ENCODE peak calls at places on chromosomes 7 and 10, in ten cellular contexts. V, N, O, K, E, C, M, D, R and W are unnamed samples.

GRCh38 chr10:88989824-88990527 is 622 bp upstream of the FAS start:
- DNase-seq in V (peak; percentile 82), N (no peak), O (no peak), K (no peak), E (no peak), C (no peak), M (peak; percentile 35), D (no peak), R (no peak), W (no peak)

GRCh38 chr7:151686016-151686766 is 166.5 kb upstream of the RHEB start:
- DNase-seq in V (no peak), N (no peak), O (no peak), K (no peak), E (no peak), C (no peak), M (no peak), D (no peak), R (no peak), W (no peak)

GRCh38 chr7:30933124-30933893 is 21.7 kb downstream of the AQP1 start:
- DNase-seq in V (no peak), N (no peak), O (no peak), K (no peak), E (peak; percentile 61), C (no peak), M (no peak), D (no peak), R (no peak), W (no peak)

GRCh38 chr10:101032637-101033201 is 1.7 kb downstream of the SFXN3 start:
- DNase-seq in V (no peak), N (peak; percentile 42), O (peak; percentile 81), K (peak; percentile 70), E (peak; percentile 63), C (peak; percentile 64), M (peak; percentile 73), D (no peak), R (peak; percentile 65), W (no peak)

GRCh38 chr7:73701357-73701995 is 18.0 kb downstream of the STX1A start:
- DNase-seq in V (no peak), N (peak; percentile 87), O (peak; percentile 40), K (no peak), E (peak; percentile 36), C (peak; percentile 16), M (peak; percentile 93), D (no peak), R (peak; percentile 95), W (no peak)

GRCh38 chr7:97565665-97566064 is 166.2 kb upstream of the TAC1 start:
- DNase-seq in V (no peak), N (no peak), O (no peak), K (no peak), E (no peak), C (no peak), M (no peak), D (no peak), R (no peak), W (no peak)

GRCh38 chr10:109914966-109915365 is 8.3 kb downstream of the XPNPEP1 start:
- DNase-seq in V (peak; percentile 73), N (no peak), O (no peak), K (no peak), E (no peak), C (no peak), M (no peak), D (no peak), R (peak; percentile 69), W (no peak)

GRCh38 chr10:79327090-79327457 is 20.2 kb upstream of the PPIF start:
- DNase-seq in V (no peak), N (no peak), O (no peak), K (no peak), E (no peak), C (no peak), M (no peak), D (no peak), R (no peak), W (no peak)

GRCh38 chr7:105776068-105776790 is 100.2 kb downstream of the ATXN7L1 start:
- DNase-seq in V (peak; percentile 98), N (peak; percentile 98), O (peak; percentile 19), K (no peak), E (no peak), C (no peak), M (peak; percentile 97), D (no peak), R (peak; percentile 83), W (no peak)

GRCh38 chr10:93554760-93555432 is 11.6 kb upstream of the FFAR4 start:
- DNase-seq in V (peak; percentile 14), N (peak; percentile 79), O (peak; percentile 55), K (peak; percentile 24), E (peak; percentile 71), C (peak; percentile 64), M (peak; percentile 88), D (peak; percentile 38), R (peak; percentile 82), W (peak; percentile 57)

GRCh38 chr7:38920731-38921130 is 11.7 kb upstream of the VPS41 start:
- DNase-seq in V (no peak), N (no peak), O (no peak), K (no peak), E (no peak), C (no peak), M (no peak), D (no peak), R (no peak), W (no peak)

GRCh38 chr10:133476641-133476990 is 22.9 kb downstream of the SCART1 start:
- DNase-seq in V (no peak), N (peak; percentile 8), O (no peak), K (no peak), E (no peak), C (no peak), M (no peak), D (no peak), R (no peak), W (no peak)

GRCh38 chr10:122333037-122333436 is 41.5 kb upstream of the PLEKHA1 start:
- DNase-seq in V (no peak), N (no peak), O (no peak), K (no peak), E (no peak), C (no peak), M (no peak), D (no peak), R (no peak), W (no peak)

GRCh38 chr10:97399843-97400545 is 1.1 kb downstream of the RRP12 start:
- DNase-seq in V (no peak), N (peak; percentile 56), O (no peak), K (no peak), E (peak; percentile 22), C (peak; percentile 51), M (peak; percentile 73), D (no peak), R (peak; percentile 75), W (no peak)

GRCh38 chr10:1579141-1579491 is 158.2 kb downstream of the ADARB2 start:
- DNase-seq in V (no peak), N (peak; percentile 9), O (no peak), K (no peak), E (no peak), C (no peak), M (no peak), D (no peak), R (no peak), W (no peak)

GRCh38 chr7:861222-861621 is 15.1 kb upstream of the GET4 start:
- DNase-seq in V (no peak), N (no peak), O (no peak), K (no peak), E (no peak), C (no peak), M (no peak), D (no peak), R (no peak), W (no peak)

GRCh38 chr10:131569851-131570715 is 258.6 kb upstream of the TCERG1L start:
- DNase-seq in V (no peak), N (peak; percentile 22), O (no peak), K (no peak), E (peak; percentile 48), C (no peak), M (peak; percentile 78), D (no peak), R (no peak), W (no peak)

GRCh38 chr10:117318909-117319308 is 56.3 kb downstream of the PDZD8 start:
- DNase-seq in V (no peak), N (peak; percentile 26), O (no peak), K (no peak), E (no peak), C (no peak), M (no peak), D (no peak), R (no peak), W (no peak)